ENCODE peak calls at places on chromosomes 3 and 15, in eight cellular contexts. A, O, C, N, J, B, T and M are unnamed samples.
A peak's percentile ranks its signal among the peaks of the same experiment; 100 is the strongest.

GRCh38 chr3:51813539-51813938 is 34.5 kb upstream of the IQCF6 start:
- DNase-seq in O (peak; percentile 66), T (peak; percentile 63), A (no peak), B (no peak), N (no peak), C (no peak), J (no peak), M (no peak)

GRCh38 chr3:14863324-14864100 is 44.8 kb downstream of the FGD5 start:
- DNase-seq in A (no peak), C (no peak), O (no peak), N (no peak), B (no peak), T (no peak), J (no peak), M (peak; percentile 40)

GRCh38 chr3:124701687-124702086 is 28.6 kb upstream of the UMPS start:
- DNase-seq in A (no peak), C (no peak), O (no peak), T (no peak), J (no peak), B (no peak), N (no peak), M (no peak)

GRCh38 chr15:26773917-26774316 is 1.1 kb upstream of the GABRB3 start:
- DNase-seq in J (no peak), O (no peak), A (no peak), N (no peak), B (no peak), T (no peak), C (no peak), M (no peak)

GRCh38 chr3:69791111-69791510 is 51.8 kb downstream of the MITF start:
- DNase-seq in C (no peak), T (peak; percentile 60), N (peak; percentile 75), B (no peak), A (no peak), O (peak; percentile 90), J (no peak), M (peak; percentile 65)

GRCh38 chr3:57007513-57008415 is 52.7 kb upstream of the SPATA12 start:
- DNase-seq in B (peak; percentile 8), J (no peak), O (peak; percentile 83), T (no peak), A (no peak), N (peak; percentile 73), C (no peak), M (peak; percentile 39)

GRCh38 chr3:117752984-117753717 is 1043.6 kb downstream of the TUSC7 start:
- DNase-seq in C (no peak), J (no peak), B (no peak), N (peak; percentile 66), A (no peak), T (no peak), O (no peak), M (no peak)

GRCh38 chr3:130242850-130243569 is 102.5 kb upstream of the COL6A5 start:
- DNase-seq in C (no peak), T (no peak), O (no peak), B (no peak), N (peak; percentile 18), J (no peak), A (no peak), M (peak; percentile 53)

GRCh38 chr3:25592510-25592968 is 72.2 kb downstream of the TOP2B start:
- DNase-seq in N (peak; percentile 76), T (peak; percentile 48), C (no peak), A (peak; percentile 11), O (peak; percentile 78), B (no peak), J (no peak), M (peak; percentile 39)

GRCh38 chr3:125062904-125063618 is 7.3 kb upstream of the HEG1 start:
- DNase-seq in J (no peak), C (no peak), O (no peak), B (no peak), T (peak; percentile 45), A (no peak), N (peak; percentile 88), M (no peak)

GRCh38 chr15:92807971-92808571 is 92.1 kb upstream of the CHD2 start:
- DNase-seq in O (no peak), T (no peak), C (no peak), J (no peak), A (peak; percentile 36), B (no peak), N (peak; percentile 53), M (peak; percentile 34)

GRCh38 chr15:70251246-70251990 is 153.7 kb upstream of the TLE3 start:
- DNase-seq in N (peak; percentile 31), B (no peak), C (no peak), A (no peak), J (no peak), T (no peak), O (peak; percentile 28), M (no peak)

GRCh38 chr15:25543156-25543555 is 104.3 kb upstream of the UBE3A start:
- DNase-seq in B (no peak), T (peak; percentile 54), A (no peak), N (peak; percentile 2), C (no peak), J (no peak), O (no peak), M (peak; percentile 4)